ENCODE peak calls at places on chromosome 22, in six cellular contexts. E is HCT116, Z is PC-9, S is neuronal stem cell, Y is prostate gland, X is left ventricle myocardium inferior. D is an unnamed sample. For H3K27me3 and H3K9me3, the result is how much of the 10 kb centered on the place peaks cover.

GRCh38 chr22:19082793-19083192 is 39.4 kb downstream of the DGCR2 start:
- DNase-seq in E (no peak), Y (no peak), X (no peak), S (no peak), Z (no peak), D (no peak)

GRCh38 chr22:17402304-17402703 is 33.0 kb downstream of the CECR2 start:
- DNase-seq in E (no peak), X (no peak), Z (no peak), Y (no peak), S (no peak), D (no peak)

GRCh38 chr22:34878996-34879395 is 187.0 kb upstream of the ISX start:
- DNase-seq in E (no peak), Y (no peak), S (no peak), X (no peak), Z (no peak), D (no peak)

GRCh38 chr22:42397332-42398246 is 34.6 kb downstream of the NFAM1 start:
- DNase-seq in S (no peak), Z (no peak), E (no peak), X (peak), Y (no peak), D (no peak)

GRCh38 chr22:34036936-34037335 is 116.7 kb upstream of the LARGE1 start:
- DNase-seq in S (peak), Y (no peak), X (no peak), Z (no peak), E (no peak), D (no peak)

GRCh38 chr22:32706149-32706548 is 95.4 kb upstream of the TIMP3 start:
- DNase-seq in X (no peak), Z (no peak), E (no peak), Y (no peak), S (no peak), D (no peak)

GRCh38 chr22:49086181-49086580 is 741.5 kb downstream of the BRD1 start:
- DNase-seq in X (no peak), S (no peak), E (no peak), Y (no peak), Z (no peak), D (no peak)

GRCh38 chr22:50063589-50064393 is 5.7 kb upstream of the TTLL8 start:
- DNase-seq in S (no peak), X (no peak), E (no peak), Y (no peak), Z (no peak), D (no peak)

GRCh38 chr22:43476341-43476740 is 64.5 kb downstream of the MPPED1 start:
- DNase-seq in Y (no peak), X (no peak), Z (peak), E (no peak), S (no peak), D (peak)

GRCh38 chr22:43127166-43127908 is 15.9 kb downstream of the MCAT start:
- DNase-seq in E (peak), Z (peak), X (no peak), S (no peak), Y (no peak), D (no peak)

GRCh38 chr22:39936523-39937145 is 23.6 kb upstream of the TMA7B start:
- DNase-seq in Z (no peak), Y (no peak), S (no peak), E (no peak), X (no peak), D (no peak)
- H3K4me3 ChIP-seq in Z (no peak), Y (no peak), S (no peak), E (no peak), X (no peak), D (no peak)

DNA sequence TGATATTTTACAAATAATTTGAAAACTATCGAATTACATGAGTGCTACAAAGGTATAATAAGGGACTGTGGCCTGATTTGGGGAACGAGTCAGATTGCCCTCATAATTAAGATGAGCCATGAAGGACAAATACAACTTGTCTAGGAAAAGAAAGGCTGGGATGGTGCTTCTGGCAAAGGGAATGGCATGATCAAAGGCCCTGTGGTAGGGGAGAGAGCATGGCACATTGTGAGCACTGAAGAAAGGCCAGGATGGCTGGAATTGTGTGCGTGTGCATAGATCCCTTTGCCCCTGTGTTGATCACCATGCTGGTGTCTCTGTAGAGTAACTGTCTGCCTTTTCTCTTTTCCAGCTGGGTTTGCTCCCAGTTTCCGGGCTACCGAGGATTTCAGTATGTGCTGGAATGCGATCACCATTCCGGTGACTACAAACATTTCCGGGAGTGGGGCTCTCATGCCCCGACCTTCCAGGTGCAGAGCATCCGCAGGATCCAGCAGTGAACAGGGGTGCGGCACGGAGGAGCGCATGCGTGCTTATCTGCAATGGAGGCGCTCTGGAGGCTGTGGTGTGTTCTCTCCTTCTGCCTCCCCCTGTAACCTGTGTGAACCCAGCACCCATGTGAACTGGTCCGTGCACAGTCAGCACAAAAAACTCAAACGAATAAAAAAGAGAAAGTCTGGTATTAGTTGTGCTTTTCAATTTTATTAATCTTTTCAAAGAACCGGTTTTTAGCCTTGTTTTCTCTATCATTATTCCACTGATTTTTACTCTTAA is 8.4 kb downstream of the CRYBA4 start:
- DNase-seq in Z (no peak), X (no peak), Y (no peak), S (no peak), E (no peak), D (no peak)
- H3K27me3 ChIP-seq in Z (under half), X (under half), Y (under half), S (under half), E (under half), D (under half)

GRCh38 chr22:47663615-47664605 is 901.5 kb downstream of the TBC1D22A start:
- DNase-seq in Z (no peak), Y (no peak), E (no peak), S (no peak), X (no peak), D (no peak)
- H3K9me3 ChIP-seq in Z (under half), Y (under half), E (under half), S (under half), X (under half), D (under half)

DNA sequence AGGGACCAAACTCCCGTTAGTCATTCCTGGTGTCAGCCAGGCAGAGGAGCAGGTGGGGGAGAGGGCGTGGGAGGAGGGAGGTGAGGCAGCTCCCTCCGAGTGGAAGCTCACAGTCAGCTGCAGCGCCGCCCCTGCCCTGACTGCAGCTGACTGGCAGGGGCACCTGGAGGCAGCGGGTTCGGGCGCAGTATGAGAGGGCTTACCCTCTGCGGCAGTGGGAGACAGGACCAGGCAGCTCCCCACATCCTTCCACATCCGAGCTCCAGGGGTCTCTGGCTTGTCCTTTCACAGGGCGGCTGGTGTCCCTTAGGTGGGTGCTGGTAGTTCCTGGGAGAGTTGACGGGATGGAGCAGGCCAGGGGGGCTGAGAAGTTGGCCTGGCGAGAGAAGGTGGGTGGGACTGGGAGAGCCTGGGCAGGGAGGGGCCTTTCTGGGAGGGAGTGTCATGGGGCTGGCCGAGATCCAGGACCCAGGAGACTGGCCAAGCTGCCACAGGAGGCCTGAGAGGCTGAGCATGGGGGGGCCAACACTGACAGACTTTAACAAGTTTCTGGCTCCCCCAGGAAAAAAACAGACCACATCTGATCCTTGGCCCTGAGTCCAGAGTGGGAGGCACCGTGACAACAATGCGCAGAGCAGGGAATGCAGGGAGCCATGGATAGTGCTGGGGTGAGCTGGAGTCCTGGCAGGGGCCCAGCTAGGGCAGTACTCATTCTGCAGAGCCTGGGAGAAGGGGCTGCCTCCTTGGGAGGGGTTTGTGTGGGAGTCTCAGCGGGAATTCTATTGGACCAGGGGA is 4.9 kb downstream of the ADORA2A start:
- DNase-seq in Y (peak), S (no peak), E (no peak), X (peak), Z (peak), D (no peak)
- H3K4me3 ChIP-seq in Y (no peak), S (no peak), E (no peak), X (no peak), Z (no peak), D (no peak)

GRCh38 chr22:27697888-27698287 is 103.7 kb downstream of the MN1 start:
- DNase-seq in E (no peak), Z (no peak), S (no peak), Y (no peak), X (no peak), D (no peak)
- H3K27me3 ChIP-seq in E (under half), Z (under half), S (under half), Y (under half), X (under half), D (under half)

GRCh38 chr22:23213581-23214341 is 33.5 kb downstream of the BCR start:
- DNase-seq in Y (no peak), E (no peak), S (no peak), X (no peak), Z (no peak), D (no peak)
- H3K9me3 ChIP-seq in Y (under half), E (under half), S (under half), X (under half), Z (under half), D (under half)

GRCh38 chr22:36808611-36809344 is 8.1 kb downstream of the PVALB start:
- DNase-seq in E (no peak), S (no peak), X (no peak), Y (peak), Z (no peak), D (no peak)
- H3K4me3 ChIP-seq in E (no peak), S (no peak), X (no peak), Y (no peak), Z (no peak), D (no peak)

DNA sequence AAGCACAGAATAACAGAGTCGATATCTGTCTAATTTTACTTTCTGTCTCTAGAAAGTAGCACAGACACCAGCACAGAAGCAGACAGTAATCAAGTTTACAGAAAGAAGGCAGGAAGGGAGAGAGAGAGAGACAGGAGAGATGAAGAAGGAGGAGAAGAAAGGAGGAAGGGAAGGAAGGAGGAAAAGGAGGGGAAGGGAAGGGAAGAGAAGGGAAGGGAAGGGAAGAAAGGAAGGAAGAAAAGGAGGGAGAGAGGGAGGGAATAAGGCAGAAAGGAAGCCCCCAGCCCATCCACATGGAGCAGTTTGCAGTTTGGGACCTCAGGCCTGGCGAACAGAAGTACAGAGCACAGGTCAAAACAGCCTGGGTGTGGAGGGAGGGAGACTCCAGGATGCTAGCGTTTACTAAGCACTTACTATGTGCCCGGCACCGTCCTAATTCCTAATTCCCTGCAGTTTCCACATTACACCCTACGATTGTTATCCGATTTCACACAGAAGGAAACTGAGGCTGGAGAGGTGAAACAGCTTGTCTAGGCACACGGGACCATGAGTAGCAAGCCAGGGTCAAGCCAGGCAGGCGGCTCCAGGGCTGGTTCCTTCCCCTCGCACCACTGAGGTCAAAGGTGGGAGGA is 46.0 kb upstream of the WNT7B start:
- DNase-seq in Y (no peak), X (no peak), S (no peak), E (no peak), Z (no peak), D (no peak)
- H3K27me3 ChIP-seq in Y (under half), X (under half), S (half or more), E (under half), Z (under half), D (under half)

D was measured in WERI-Rb-1.